ENCODE peak calls at places on chromosome 5, in five cellular contexts. I is AG10803; O is tibial nerve; A is AG09309; W is CD4-positive, alpha-beta memory T cell. F is an unnamed sample.

GRCh38 chr5:168850683-168851082 is 271.5 kb upstream of the PANK3 start:
- DNase-seq in I (no peak), O (no peak), A (no peak), W (no peak), F (no peak)

GRCh38 chr5:10201223-10201868 is 48.3 kb downstream of the ATPSCKMT start:
- DNase-seq in I (no peak), O (no peak), A (no peak), W (no peak), F (no peak)

GRCh38 chr5:42614509-42614908 is 142.1 kb upstream of the CCDC152 start:
- DNase-seq in I (peak), O (no peak), A (no peak), W (no peak), F (no peak)

GRCh38 chr5:133405275-133406034 is 206.9 kb downstream of the FSTL4 start:
- DNase-seq in I (no peak), O (no peak), A (no peak), W (no peak), F (no peak)

GRCh38 chr5:122351416-122352157 is 39.5 kb downstream of the SNCAIP start:
- DNase-seq in I (peak), O (no peak), A (no peak), W (no peak), F (no peak)

GRCh38 chr5:17050236-17050635 is 114.1 kb upstream of the MYO10 start:
- DNase-seq in I (no peak), O (no peak), A (no peak), W (no peak), F (no peak)

GRCh38 chr5:160938532-160938931 is 86.5 kb upstream of the ATP10B start:
- DNase-seq in I (no peak), O (no peak), A (no peak), W (no peak), F (no peak)

GRCh38 chr5:175663191-175664184 is 5.6 kb downstream of the HRH2 start:
- DNase-seq in I (no peak), O (no peak), A (no peak), W (no peak), F (no peak)

GRCh38 chr5:57175586-57175985 is 1.7 kb downstream of the GPBP1 start:
- DNase-seq in I (no peak), O (no peak), A (no peak), W (peak), F (no peak)

GRCh38 chr5:43602818-43603534 is at the start of gene NNT:
- DNase-seq in I (peak), O (peak), A (no peak), W (peak), F (peak)

GRCh38 chr5:73596705-73597328 is 29.2 kb upstream of the ARHGEF28 start:
- DNase-seq in I (no peak), O (no peak), A (no peak), W (no peak), F (no peak)

GRCh38 chr5:73796164-73797141 is 170.5 kb downstream of the ARHGEF28 start:
- DNase-seq in I (peak), O (peak), A (peak), W (no peak), F (no peak)

GRCh38 chr5:102782245-102782872 is 27.3 kb downstream of the PAM start:
- DNase-seq in I (no peak), O (no peak), A (no peak), W (no peak), F (no peak)

GRCh38 chr5:67748165-67748690 is 467.3 kb upstream of the PIK3R1 start:
- DNase-seq in I (no peak), O (no peak), A (no peak), W (no peak), F (no peak)

GRCh38 chr5:32223972-32224608 is 50.0 kb upstream of the GOLPH3 start:
- DNase-seq in I (peak), O (no peak), A (peak), W (no peak), F (no peak)

GRCh38 chr5:76956033-76956432 is 3.2 kb downstream of the CRHBP start:
- DNase-seq in I (no peak), O (no peak), A (no peak), W (no peak), F (no peak)

GRCh38 chr5:62547929-62548678 is 30.5 kb upstream of the LRRC70 start:
- DNase-seq in I (no peak), O (no peak), A (no peak), W (no peak), F (no peak)

GRCh38 chr5:66904189-66904588 is 292.4 kb downstream of the CD180 start:
- DNase-seq in I (no peak), O (no peak), A (no peak), W (no peak), F (no peak)

GRCh38 chr5:128353416-128354107 is 184.5 kb downstream of the FBN2 start:
- DNase-seq in I (no peak), O (no peak), A (no peak), W (no peak), F (no peak)

GRCh38 chr5:128362398-128362797 is 175.6 kb downstream of the FBN2 start:
- DNase-seq in I (no peak), O (no peak), A (no peak), W (no peak), F (no peak)

GRCh38 chr5:128356011-128356410 is 182.0 kb downstream of the FBN2 start:
- DNase-seq in I (no peak), O (no peak), A (no peak), W (no peak), F (no peak)

DNA sequence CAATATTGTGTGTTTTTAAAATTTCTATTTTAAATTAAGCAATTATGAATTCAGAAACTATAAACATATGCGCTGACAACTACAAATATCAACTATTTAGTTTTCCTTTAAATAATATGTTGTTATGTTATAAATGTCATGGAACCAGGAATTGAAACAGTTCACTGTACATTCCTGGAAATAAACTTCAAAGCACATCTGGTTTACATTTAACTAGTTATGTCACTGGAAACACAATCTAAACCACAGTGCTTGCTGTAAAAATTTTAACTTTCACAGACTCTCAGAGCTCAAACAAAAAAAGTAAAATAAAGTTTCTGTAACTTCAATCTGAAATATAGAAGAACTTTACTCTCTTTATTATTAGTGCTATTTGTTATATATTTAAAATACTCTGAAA is 179.2 kb downstream of the FBN2 start:
- DNase-seq in I (peak), O (no peak), A (peak), W (no peak), F (no peak)
- H3K4me3 ChIP-seq in I (no peak), O (no peak), A (no peak), W (no peak), F (no peak)

GRCh38 chr5:34699155-34700077 is 43.3 kb downstream of the RAI14 start:
- DNase-seq in I (no peak), O (no peak), A (no peak), W (no peak), F (no peak)
- H3K4me3 ChIP-seq in I (no peak), O (no peak), A (no peak), W (no peak), F (no peak)

DNA sequence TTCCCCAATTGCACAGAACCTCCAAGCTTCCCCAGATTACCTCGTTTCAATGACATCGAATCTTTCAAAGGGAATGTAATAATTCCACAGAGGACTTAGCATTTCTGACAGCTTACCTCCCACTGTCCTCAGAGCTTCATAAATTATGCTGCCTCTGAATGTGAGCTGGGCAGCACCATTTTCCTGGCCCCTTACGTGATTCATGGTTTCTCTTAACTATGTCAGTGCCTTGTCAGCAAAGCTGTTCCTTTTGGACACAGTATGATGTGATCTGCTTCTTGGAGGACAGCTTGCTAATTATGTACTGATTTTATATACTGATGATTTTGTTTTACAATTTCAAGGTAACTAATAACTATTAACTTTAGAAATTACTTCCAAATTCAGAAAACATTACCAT is 27.7 kb upstream of the SSBP2 start:
- DNase-seq in I (peak), O (no peak), A (no peak), W (peak), F (no peak)
- H3K4me3 ChIP-seq in I (peak), O (peak), A (no peak), W (peak), F (peak)

GRCh38 chr5:83473344-83474169 is 2.0 kb downstream of the VCAN start:
- DNase-seq in I (peak), O (peak), A (peak), W (peak), F (no peak)

GRCh38 chr5:83471405-83472212 is at the start of gene VCAN:
- DNase-seq in I (peak), O (peak), A (peak), W (no peak), F (no peak)

GRCh38 chr5:83472213-83472507 is 616 bp downstream of the VCAN start:
- DNase-seq in I (no peak), O (no peak), A (no peak), W (no peak), F (no peak)

GRCh38 chr5:83474170-83474796 is 2.7 kb downstream of the VCAN start:
- DNase-seq in I (peak), O (peak), A (peak), W (no peak), F (no peak)

GRCh38 chr5:83472508-83473343 is 1.2 kb downstream of the VCAN start:
- DNase-seq in I (peak), O (peak), A (no peak), W (no peak), F (no peak)
- H3K4me3 ChIP-seq in I (peak), O (peak), A (peak), W (peak), F (peak)

GRCh38 chr5:80594810-80595209 is 24.7 kb upstream of the ANKRD34B start:
- DNase-seq in I (no peak), O (no peak), A (no peak), W (no peak), F (no peak)
- H3K4me3 ChIP-seq in I (no peak), O (no peak), A (no peak), W (no peak), F (no peak)

GRCh38 chr5:34464820-34465219 is 191.3 kb upstream of the RAI14 start:
- DNase-seq in I (no peak), O (no peak), A (no peak), W (no peak), F (no peak)
- H3K4me3 ChIP-seq in I (no peak), O (no peak), A (no peak), W (no peak), F (no peak)

DNA sequence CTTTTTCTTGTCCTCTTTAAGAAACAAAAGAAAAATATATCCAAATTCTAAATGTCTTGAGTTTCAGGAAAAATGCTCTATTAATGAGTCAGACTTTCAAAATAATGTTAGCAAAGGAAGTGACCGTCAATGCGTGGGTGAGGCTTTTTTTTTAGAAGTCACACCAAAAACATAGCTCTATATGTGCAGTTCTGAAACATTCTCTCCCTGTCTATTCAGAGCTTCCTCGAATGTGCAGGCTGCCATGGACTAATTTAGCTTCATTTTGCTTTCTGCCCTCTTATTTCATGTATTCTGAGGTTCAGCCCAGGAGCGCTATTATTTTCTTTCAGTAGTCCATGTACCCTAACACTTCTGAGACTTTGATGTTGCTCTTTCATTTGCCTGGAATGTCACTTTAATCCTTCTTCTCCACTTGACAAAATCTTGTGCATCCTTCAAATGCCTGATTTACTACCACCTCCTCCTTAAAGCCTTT is 72.5 kb upstream of the RASA1 start:
- DNase-seq in I (peak), O (no peak), A (peak), W (no peak), F (no peak)
- H3K4me3 ChIP-seq in I (no peak), O (no peak), A (no peak), W (no peak), F (no peak)

DNA sequence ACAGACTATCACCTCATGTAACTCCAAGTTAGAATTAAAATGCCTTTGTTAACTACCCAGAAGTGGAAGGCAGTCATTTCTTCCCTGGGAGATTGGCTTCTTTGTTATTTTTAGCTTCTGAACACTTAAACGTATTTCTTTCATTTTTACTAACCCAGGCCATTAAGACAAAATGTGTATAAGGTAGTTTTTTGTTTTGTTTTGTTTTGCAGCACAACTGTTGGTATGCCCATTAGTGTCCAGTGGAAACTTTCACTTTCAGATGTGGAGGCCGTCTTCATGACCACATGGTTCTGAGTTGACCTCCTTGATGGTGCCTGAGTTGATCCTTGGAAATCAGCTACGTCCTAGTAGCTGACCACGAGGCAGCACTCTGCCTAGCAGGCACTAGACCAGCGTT is 264.6 kb upstream of the ZNF608 start:
- DNase-seq in I (no peak), O (no peak), A (no peak), W (no peak), F (no peak)
- H3K4me3 ChIP-seq in I (no peak), O (no peak), A (no peak), W (no peak), F (no peak)

DNA sequence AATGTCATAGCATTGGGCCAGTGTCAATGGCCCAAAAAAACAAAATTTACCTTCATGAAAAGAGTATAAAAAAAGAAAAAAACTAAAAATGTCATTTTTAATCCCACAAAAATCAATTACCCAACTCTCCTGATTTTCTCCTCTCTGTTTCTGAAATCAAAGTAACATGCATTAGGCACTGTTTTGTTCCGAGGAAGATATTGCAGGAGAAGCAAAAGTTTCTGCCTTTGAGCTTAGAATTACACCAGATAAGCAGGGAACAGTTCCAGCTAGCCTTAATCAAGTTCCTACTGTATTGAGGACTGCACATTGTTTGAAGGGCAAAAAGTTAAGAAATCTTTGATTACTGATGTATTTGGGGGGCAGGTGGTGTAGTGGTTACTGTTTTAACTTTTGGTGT is 1.1 kb upstream of the PRKAA1 start:
- DNase-seq in I (peak), O (no peak), A (no peak), W (no peak), F (no peak)
- H3K4me3 ChIP-seq in I (peak), O (peak), A (no peak), W (no peak), F (no peak)

GRCh38 chr5:93590511-93590910 is 7.5 kb downstream of the NR2F1 start:
- DNase-seq in I (no peak), O (no peak), A (no peak), W (no peak), F (no peak)
- H3K4me3 ChIP-seq in I (no peak), O (peak), A (no peak), W (no peak), F (no peak)